ENCODE peak calls at places on chromosomes 3 and 15, in four cellular contexts. D is endothelial cell, N is natural killer cell, H is fibroblast of mammary gland. Z is an unnamed sample.

GRCh38 chr15:89003865-89004725 is 84.2 kb upstream of the ABHD2 start:
- DNase-seq in H (peak; percentile 44), N (no peak), D (peak; percentile 42), Z (no peak)

GRCh38 chr15:93467327-93467726 is 378.3 kb upstream of the RGMA start:
- DNase-seq in D (no peak), N (no peak), H (peak; percentile 68), Z (no peak)

GRCh38 chr15:64703632-64703959 is 71.8 kb downstream of the RBPMS2 start:
- DNase-seq in D (no peak), H (peak; percentile 26), N (no peak), Z (no peak)

GRCh38 chr3:118628704-118629341 is 405.8 kb downstream of the IGSF11 start:
- DNase-seq in H (peak; percentile 55), D (peak; percentile 82), N (no peak), Z (no peak)

GRCh38 chr15:52137432-52138357 is 25.1 kb upstream of the BCL2L10 start:
- DNase-seq in H (no peak), D (no peak), N (no peak), Z (peak; percentile 67)

GRCh38 chr3:30733229-30733628 is 126.8 kb downstream of the TGFBR2 start:
- DNase-seq in D (no peak), N (no peak), H (no peak), Z (no peak)

GRCh38 chr15:40080847-40081246 is 27.8 kb downstream of the BMF start:
- DNase-seq in N (no peak), D (no peak), H (no peak), Z (no peak)

GRCh38 chr15:68368731-68369435 is 63.1 kb downstream of the ITGA11 start:
- DNase-seq in H (peak; percentile 31), N (no peak), D (no peak), Z (no peak)

GRCh38 chr15:68310811-68311463 is 33.4 kb downstream of the FEM1B start:
- DNase-seq in N (no peak), D (no peak), H (no peak), Z (no peak)

GRCh38 chr3:182487048-182487447 is 306.3 kb upstream of the ATP11B start:
- DNase-seq in N (no peak), H (no peak), D (no peak), Z (no peak)

GRCh38 chr15:69035918-69036258 is 21.4 kb downstream of the NOX5 start:
- DNase-seq in H (no peak), N (no peak), D (no peak), Z (no peak)

GRCh38 chr15:79923068-79923514 is 26.3 kb upstream of the MTHFS start:
- DNase-seq in H (peak; percentile 30), D (peak; percentile 57), N (peak; percentile 69), Z (peak; percentile 76)

GRCh38 chr3:55441499-55441898 is 45.6 kb downstream of the WNT5A start:
- DNase-seq in H (no peak), D (no peak), N (no peak), Z (no peak)

GRCh38 chr3:194061421-194062029 is 74.4 kb upstream of the HES1 start:
- DNase-seq in N (no peak), H (no peak), D (no peak), Z (no peak)

GRCh38 chr3:31974454-31974853 is 6.6 kb downstream of the OSBPL10 start:
- DNase-seq in N (no peak), D (no peak), H (peak; percentile 47), Z (no peak)

GRCh38 chr3:50238549-50239026 is 2.6 kb downstream of the GNAI2 start:
- DNase-seq in N (no peak), D (no peak), H (peak; percentile 47), Z (peak; percentile 69)

GRCh38 chr15:89500397-89501270 is 4.3 kb upstream of the RHCG start:
- DNase-seq in H (no peak), N (no peak), D (no peak), Z (no peak)

GRCh38 chr3:195859061-195859845 is 47.5 kb upstream of the MUC4 start:
- DNase-seq in D (peak; percentile 84), N (peak; percentile 72), H (peak; percentile 64), Z (no peak)

GRCh38 chr15:48924528-48925393 is 39.0 kb downstream of the SHC4 start:
- DNase-seq in D (no peak), N (no peak), H (peak; percentile 49), Z (no peak)

GRCh38 chr3:187321766-187322165 is 30.2 kb upstream of the MASP1 start:
- DNase-seq in H (no peak), N (no peak), D (no peak), Z (no peak)

GRCh38 chr3:113249111-113249510 is 37.8 kb downstream of the BOC start:
- DNase-seq in D (no peak), H (peak; percentile 95), N (no peak), Z (no peak)

GRCh38 chr15:34436126-34436955 is 1.3 kb downstream of the GOLGA8A start:
- DNase-seq in N (no peak), D (no peak), H (peak; percentile 0), Z (no peak)

GRCh38 chr3:128864351-128864811 is 15.0 kb upstream of the ACAD9 start:
- DNase-seq in H (peak; percentile 17), D (no peak), N (no peak), Z (no peak)

GRCh38 chr15:54032066-54032465 is 53.8 kb downstream of the UNC13C start:
- DNase-seq in D (no peak), H (no peak), N (no peak), Z (no peak)

GRCh38 chr3:28649266-28649665 is 300.6 kb upstream of the AZI2 start:
- DNase-seq in D (no peak), N (no peak), H (no peak), Z (no peak)

GRCh38 chr3:98406034-98406433 is 15.6 kb downstream of the OR5K3 start:
- DNase-seq in N (no peak), H (no peak), D (no peak), Z (no peak)

GRCh38 chr3:64548200-64548889 is 139.5 kb downstream of the ADAMTS9 start:
- DNase-seq in N (no peak), H (peak; percentile 39), D (no peak), Z (no peak)

GRCh38 chr3:186365202-186365974 is 3.4 kb upstream of the DGKG start:
- DNase-seq in D (no peak), N (no peak), H (peak; percentile 62), Z (peak; percentile 51)

GRCh38 chr3:79001255-79001654 is 766.5 kb downstream of the ROBO1 start:
- DNase-seq in H (no peak), N (no peak), D (no peak), Z (no peak)

GRCh38 chr3:77606372-77606771 is 566.5 kb downstream of the ROBO2 start:
- DNase-seq in D (no peak), N (no peak), H (no peak), Z (no peak)

GRCh38 chr15:57559875-57560274 is 31.8 kb upstream of the MYZAP start:
- DNase-seq in D (peak; percentile 82), N (peak; percentile 49), H (peak; percentile 45), Z (peak; percentile 54)

GRCh38 chr3:185764168-185764988 is 60.5 kb downstream of the IGF2BP2 start:
- DNase-seq in H (peak; percentile 84), N (no peak), D (no peak), Z (peak; percentile 58)

GRCh38 chr3:145776782-145777408 is 384.1 kb downstream of the PLOD2 start:
- DNase-seq in D (peak; percentile 72), H (peak; percentile 82), N (no peak), Z (no peak)

GRCh38 chr15:40328176-40328575 is 4.7 kb downstream of the INAFM2 start:
- DNase-seq in H (no peak), D (no peak), N (no peak), Z (no peak)

GRCh38 chr3:148093758-148094157 is 603.9 kb upstream of the AGTR1 start:
- DNase-seq in D (no peak), N (no peak), H (no peak), Z (no peak)

GRCh38 chr15:64923546-64923945 is 11.8 kb downstream of the ANKDD1A start:
- DNase-seq in D (no peak), N (no peak), H (no peak), Z (no peak)

GRCh38 chr3:127015282-127016042 is 32.5 kb downstream of the PLXNA1 start:
- DNase-seq in H (no peak), N (no peak), D (no peak), Z (no peak)

GRCh38 chr3:2090095-2090494 is 8.6 kb upstream of the CNTN4 start:
- DNase-seq in D (no peak), H (no peak), N (no peak), Z (no peak)

DNA sequence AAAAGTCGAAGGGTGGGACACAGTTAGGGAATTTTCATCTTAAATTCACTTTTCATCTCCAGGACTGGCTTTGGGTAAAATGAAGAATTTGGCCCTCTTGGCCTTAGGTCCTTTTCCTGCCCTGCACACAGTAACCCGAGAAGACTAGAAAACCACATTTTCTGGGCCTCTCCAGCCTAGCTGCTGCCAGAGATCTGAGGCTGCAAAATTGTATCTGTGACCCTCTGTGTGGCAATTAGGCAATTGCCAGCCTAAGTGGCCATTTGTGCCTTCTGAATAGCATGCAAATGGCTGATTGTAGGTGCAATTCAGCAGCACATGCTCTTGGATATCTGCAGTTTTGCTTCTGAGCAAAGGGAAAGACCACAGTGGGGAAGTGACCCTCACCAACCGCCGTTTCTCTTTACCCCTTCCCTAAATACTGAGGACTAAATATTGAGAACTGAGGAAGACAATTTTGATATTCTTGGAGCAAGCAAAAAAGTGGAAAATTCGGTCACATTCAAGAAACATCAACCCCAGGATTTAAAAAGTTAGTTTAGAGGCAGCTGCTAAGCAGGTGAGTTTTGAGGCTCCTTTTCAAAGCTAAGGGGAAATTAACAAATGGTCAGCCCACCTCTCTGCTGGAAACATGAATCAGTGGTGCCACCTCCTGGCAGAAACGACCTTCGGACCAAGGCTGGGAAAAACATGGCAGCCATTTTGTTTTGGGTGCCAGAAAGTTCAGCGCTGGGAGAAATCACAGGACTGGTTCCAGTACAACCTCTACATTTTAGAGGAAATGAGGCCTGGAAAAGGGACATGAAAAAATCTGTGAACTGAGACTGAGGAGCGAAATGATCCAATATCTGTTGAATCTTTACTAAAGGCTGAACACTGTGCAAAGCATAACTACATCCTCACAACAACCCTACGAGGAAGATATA is 56.6 kb upstream of the PRTG start:
- DNase-seq in N (no peak), H (peak; percentile 66), D (peak; percentile 83), Z (no peak)
- TF ChIP-seq CTCF in N (no peak), H (peak; percentile 86), D (peak; percentile 71), Z (peak; percentile 25)

DNA sequence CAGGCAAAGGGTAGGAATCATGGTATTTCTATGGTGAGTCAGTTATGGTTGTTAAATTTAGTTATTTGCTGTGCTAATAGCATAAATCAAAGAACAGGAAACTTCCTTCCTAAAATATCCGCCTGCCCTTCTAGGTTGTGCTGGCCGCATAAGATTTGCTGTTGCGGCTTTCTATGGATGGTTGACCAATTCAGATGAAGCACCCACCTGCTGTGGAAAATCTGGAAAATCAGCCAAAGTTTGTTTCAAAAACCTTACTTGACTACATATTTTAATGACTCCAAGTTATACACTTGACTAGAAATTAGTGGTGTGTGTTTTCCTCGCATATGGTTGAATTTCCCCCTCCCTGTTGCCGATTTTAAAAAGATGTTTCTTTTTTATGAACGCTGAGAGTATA is 52.7 kb downstream of the PLCL2 start:
- DNase-seq in N (no peak), H (no peak), D (no peak), Z (no peak)
- TF ChIP-seq CTCF in N (no peak), H (no peak), D (no peak), Z (no peak)

GRCh38 chr3:41574900-41575299 is 375.6 kb downstream of the CTNNB1 start:
- DNase-seq in N (no peak), H (peak; percentile 9), D (no peak), Z (no peak)
- TF ChIP-seq CTCF in N (no peak), H (peak; percentile 12), D (no peak), Z (no peak)

GRCh38 chr15:42385206-42385979 is 26.1 kb downstream of the CAPN3 start:
- DNase-seq in D (peak; percentile 62), H (peak; percentile 59), N (no peak), Z (no peak)
- TF ChIP-seq CTCF in D (peak; percentile 61), H (peak; percentile 89), N (no peak), Z (peak; percentile 51)

GRCh38 chr15:90808517-90808939 is 59.9 kb upstream of the FURIN start:
- DNase-seq in H (no peak), N (no peak), D (no peak), Z (no peak)
- TF ChIP-seq CTCF in H (no peak), N (no peak), D (no peak), Z (no peak)

Z was measured in CD14-positive monocyte.